ENCODE peak calls at places on chromosome 16, in four cellular contexts. J is heart right ventricle, N is activated B cell treated with CpG ODN at 0.5 μM for 24 hours, P is dorsolateral prefrontal cortex. I is an unnamed sample.

GRCh38 chr16:35200662-35201061 is 1741.2 kb downstream of the TP53TG3F start:
- DNase-seq in P (no peak), N (no peak), J (no peak), I (no peak)

GRCh38 chr16:17211797-17212196 is 259.0 kb downstream of the XYLT1 start:
- DNase-seq in P (no peak), N (no peak), J (no peak), I (no peak)

GRCh38 chr16:57939872-57940224 is 31.1 kb downstream of the CNGB1 start:
- DNase-seq in N (no peak), P (no peak), J (no peak), I (no peak)

GRCh38 chr16:49937886-49938285 is 82.0 kb upstream of the ZNF423 start:
- DNase-seq in P (no peak), J (no peak), N (no peak), I (no peak)

GRCh38 chr16:27748868-27749546 is 199.1 kb downstream of the KATNIP start:
- DNase-seq in J (no peak), P (no peak), N (no peak), I (no peak)

GRCh38 chr16:14505846-14506245 is 124.2 kb downstream of the PARN start:
- DNase-seq in N (no peak), P (no peak), J (no peak), I (no peak)

GRCh38 chr16:30896203-30896889 is at the start of gene CTF1:
- DNase-seq in P (no peak), J (peak), N (peak), I (peak)

GRCh38 chr16:57801856-57802634 is at the start of gene KIFC3:
- DNase-seq in N (peak), P (peak), J (peak), I (no peak)

GRCh38 chr16:73183678-73184092 is 135.8 kb upstream of the ZFHX3 start:
- DNase-seq in J (no peak), P (no peak), N (no peak), I (no peak)

GRCh38 chr16:83100679-83101078 is 473.9 kb downstream of the CDH13 start:
- DNase-seq in P (no peak), N (no peak), J (no peak), I (no peak)

GRCh38 chr16:12898556-12898955 is 2.8 kb upstream of the SHISA9 start:
- DNase-seq in J (no peak), P (no peak), N (no peak), I (no peak)

GRCh38 chr16:24689128-24689527 is 40.3 kb upstream of the TNRC6A start:
- DNase-seq in N (no peak), J (no peak), P (no peak), I (no peak)

GRCh38 chr16:78227855-78228254 is 128.4 kb downstream of the WWOX start:
- DNase-seq in P (no peak), J (no peak), N (no peak), I (no peak)

GRCh38 chr16:19506965-19507364 is 14.9 kb downstream of the GDE1 start:
- DNase-seq in P (no peak), J (no peak), N (no peak), I (no peak)

GRCh38 chr16:49530396-49530795 is 156.8 kb downstream of the C16orf78 start:
- DNase-seq in J (no peak), P (no peak), N (no peak), I (no peak)

GRCh38 chr16:84138500-84138823 is 6.5 kb downstream of the HSDL1 start:
- DNase-seq in N (no peak), J (no peak), P (no peak), I (no peak)

GRCh38 chr16:30361180-30361579 is 6.1 kb upstream of the CD2BP2 start:
- DNase-seq in P (no peak), J (no peak), N (no peak), I (no peak)

GRCh38 chr16:77898671-77899211 is 110.4 kb downstream of the VAT1L start:
- DNase-seq in P (no peak), N (no peak), J (no peak), I (no peak)

GRCh38 chr16:67100569-67101300 is 9.0 kb upstream of the PHAF1 start:
- DNase-seq in J (no peak), P (no peak), N (no peak), I (no peak)
- TF ChIP-seq CTCF in J (peak), P (peak), N (no peak), I (peak)

DNA sequence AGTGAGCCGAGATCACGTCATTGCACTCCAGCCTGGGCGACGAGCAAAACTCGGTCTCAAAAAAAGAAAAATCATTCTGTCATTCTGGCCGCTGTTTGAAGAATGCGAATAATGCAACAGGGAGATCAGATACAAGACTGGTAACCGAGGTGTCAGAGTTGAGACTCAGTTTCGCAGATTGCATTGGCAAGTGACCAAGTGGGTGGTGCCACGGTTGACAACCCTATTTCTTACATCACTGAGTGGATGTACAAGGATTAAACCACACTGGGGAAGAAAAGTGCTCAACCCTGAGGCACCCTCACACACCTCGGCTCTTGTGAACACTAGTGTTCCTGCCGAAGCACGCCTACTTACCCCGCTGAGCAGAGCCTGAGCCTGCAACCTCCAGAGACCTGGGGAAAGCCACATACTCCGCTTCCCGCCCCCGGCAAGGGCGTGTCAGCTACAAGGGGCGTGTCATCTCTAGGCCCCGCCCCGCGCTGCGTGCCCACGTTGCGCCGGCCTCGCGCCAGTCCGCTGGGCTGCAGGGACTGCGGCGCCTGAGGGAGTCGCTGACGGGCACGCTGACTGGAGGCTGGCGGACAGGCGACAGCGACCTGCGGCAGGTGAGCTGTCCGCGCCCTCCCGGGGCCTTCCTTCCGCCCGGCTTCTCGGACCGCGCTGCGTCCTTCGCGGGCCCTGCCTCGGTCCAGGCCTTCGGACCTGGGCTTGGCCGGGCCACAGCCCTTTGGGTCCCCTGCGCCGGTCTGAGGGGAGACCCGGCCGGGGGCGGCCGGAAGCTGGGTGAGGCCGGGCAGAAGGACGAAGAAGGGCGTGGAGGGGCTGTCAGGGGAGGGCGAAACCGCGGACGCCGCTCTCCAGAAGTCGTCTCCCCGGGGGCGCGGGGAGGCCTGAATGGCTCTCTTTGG is at the start of gene HMOX2:
- DNase-seq in P (peak), J (peak), N (peak), I (peak)
- TF ChIP-seq CTCF in P (peak), J (peak), N (no peak), I (peak)

DNA sequence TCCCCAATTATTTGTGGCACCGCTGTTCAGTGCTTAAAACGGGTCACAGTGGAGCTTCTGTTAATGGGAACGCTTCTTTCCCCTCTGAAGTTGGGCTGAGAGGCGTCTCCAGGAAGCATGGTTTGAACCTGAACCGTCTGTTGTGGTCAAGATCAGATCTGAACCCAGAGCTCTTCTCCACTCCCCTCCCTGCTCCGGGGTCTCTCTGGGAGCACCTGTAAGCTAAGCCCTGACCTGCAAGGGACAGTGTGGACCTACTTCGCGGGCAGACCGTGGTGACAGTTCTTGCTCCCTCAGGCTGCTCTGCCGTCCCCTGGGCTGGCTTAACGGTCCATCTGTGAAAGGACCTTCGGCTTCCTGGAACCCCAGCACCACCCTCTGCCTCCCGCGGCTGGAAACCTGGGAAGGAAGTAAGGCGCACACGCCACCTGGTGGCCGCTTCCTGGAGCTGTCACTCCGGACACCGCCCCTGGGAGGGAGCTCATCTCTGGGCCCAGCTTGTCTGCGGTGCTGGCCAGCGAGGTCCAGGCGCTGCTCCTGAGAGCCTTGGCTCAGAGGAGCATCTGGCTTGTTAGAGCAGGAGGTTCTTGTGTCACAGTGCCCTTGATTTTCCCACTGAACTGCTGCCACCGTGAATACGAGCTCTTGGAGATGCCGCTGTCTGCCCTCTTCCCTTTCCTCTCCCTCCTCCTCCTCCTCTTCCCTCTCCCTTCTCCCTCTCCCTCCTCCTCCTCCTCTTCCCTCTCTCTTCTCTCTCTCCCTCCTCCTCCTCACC is 518.5 kb upstream of the EEF2KMT start:
- DNase-seq in P (peak), J (peak), N (no peak), I (peak)
- TF ChIP-seq CTCF in P (peak), J (peak), N (no peak), I (peak)

GRCh38 chr16:1923299-1924034 is 5.3 kb upstream of the HS3ST6 start:
- DNase-seq in N (no peak), P (no peak), J (no peak), I (no peak)
- TF ChIP-seq CTCF in N (no peak), P (no peak), J (peak), I (peak)

GRCh38 chr16:85394511-85395206 is 218.5 kb upstream of the GSE1 start:
- DNase-seq in P (peak), J (peak), N (no peak), I (no peak)
- TF ChIP-seq CTCF in P (no peak), J (no peak), N (no peak), I (no peak)

DNA sequence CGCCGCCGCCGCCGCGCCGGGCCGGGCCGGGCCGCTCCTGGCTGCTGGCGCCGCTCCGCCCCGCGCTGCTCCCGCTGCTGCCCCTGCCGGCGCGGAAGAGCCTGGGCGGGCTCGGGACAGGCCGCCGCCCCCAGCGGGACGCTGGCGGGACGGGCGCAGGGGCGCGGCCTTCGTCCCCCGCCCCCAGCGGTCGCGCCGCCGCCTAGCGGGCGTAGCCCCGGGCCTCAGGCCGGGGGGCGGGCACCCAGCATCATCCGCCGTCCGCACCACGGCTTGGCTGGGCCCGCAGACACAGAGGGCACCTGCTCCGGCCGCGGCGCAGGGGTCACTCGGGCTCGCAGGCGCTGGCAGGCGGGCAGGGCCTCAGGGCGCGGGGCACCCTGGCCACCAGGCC is at the start of gene AMFR:
- DNase-seq in P (no peak), J (peak), N (peak), I (peak)
- TF ChIP-seq CTCF in P (peak), J (peak), N (no peak), I (peak)

DNA sequence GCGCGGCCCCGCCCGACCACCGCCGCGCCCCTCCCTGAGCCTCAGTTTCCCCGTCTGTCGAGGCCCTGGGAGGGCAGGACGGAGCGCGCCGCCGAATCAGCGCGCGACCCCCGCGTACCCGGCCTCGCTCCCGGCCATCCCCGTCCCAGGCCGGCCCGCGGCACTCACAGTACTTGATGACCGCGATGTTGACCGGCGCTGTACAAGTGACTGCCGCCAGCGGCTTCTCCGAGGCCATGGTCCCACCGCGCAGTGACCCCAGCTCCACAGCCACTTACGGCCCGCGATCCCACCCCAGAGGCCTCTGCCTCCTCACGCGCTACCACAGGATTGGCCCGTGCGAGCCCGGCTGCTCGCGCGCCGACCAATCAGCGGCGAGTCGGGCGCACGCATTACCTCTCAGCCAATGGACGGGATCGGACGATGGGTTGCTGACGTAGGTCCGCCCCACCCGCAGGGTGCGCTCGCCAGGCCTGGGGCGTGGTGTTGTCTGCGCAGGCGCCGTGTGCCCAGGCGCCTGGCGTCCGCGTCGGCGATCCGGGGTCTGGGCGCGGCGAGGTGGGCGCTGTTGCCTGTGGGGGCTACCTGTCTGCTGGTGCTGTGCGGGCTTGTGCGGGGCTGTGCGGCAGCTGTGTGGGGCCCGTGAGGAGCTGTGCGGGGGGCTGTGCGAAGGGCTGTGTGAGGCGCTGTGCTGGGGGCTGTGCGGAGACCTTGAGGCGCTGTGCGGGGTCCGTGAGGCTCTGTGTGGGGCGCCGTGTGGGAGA is at the start of gene MVD:
- DNase-seq in N (peak), J (peak), P (peak), I (peak)
- TF ChIP-seq CTCF in N (no peak), J (no peak), P (no peak), I (no peak)

I was measured in type B pancreatic cell.